ENCODE peak calls at places on chromosomes 7 and 10, in eight cellular contexts. T, F, Y, V, C, Q, I and P are unnamed samples.
A peak's percentile ranks its signal among the peaks of the same experiment; 100 is the strongest.

GRCh38 chr10:132421377-132422168 is 24.6 kb downstream of the PWWP2B start:
- DNase-seq in T (no peak), F (peak; percentile 76), Y (peak; percentile 78), V (no peak), C (peak; percentile 21), Q (peak; percentile 48), I (peak; percentile 90), P (no peak)

GRCh38 chr7:149097088-149097487 is 6.6 kb upstream of the ZNF786 start:
- DNase-seq in T (no peak), F (no peak), Y (no peak), V (no peak), C (no peak), Q (no peak), I (no peak), P (no peak)

GRCh38 chr7:135728136-135728669 is at the start of gene SLC13A4:
- DNase-seq in T (no peak), F (no peak), Y (no peak), V (peak; percentile 64), C (no peak), Q (no peak), I (no peak), P (no peak)

GRCh38 chr10:63491558-63492316 is 26.0 kb upstream of the JMJD1C start:
- DNase-seq in T (no peak), F (no peak), Y (no peak), V (no peak), C (no peak), Q (peak; percentile 78), I (no peak), P (peak; percentile 81)

GRCh38 chr10:117924820-117925219 is 121.9 kb downstream of the RAB11FIP2 start:
- DNase-seq in T (no peak), F (no peak), Y (no peak), V (no peak), C (no peak), Q (no peak), I (no peak), P (no peak)

GRCh38 chr10:74738052-74738451 is 88.3 kb upstream of the KAT6B start:
- DNase-seq in T (no peak), F (peak; percentile 15), Y (no peak), V (no peak), C (no peak), Q (no peak), I (no peak), P (no peak)

GRCh38 chr7:133009426-133009825 is 72.5 kb downstream of the CHCHD3 start:
- DNase-seq in T (no peak), F (no peak), Y (no peak), V (no peak), C (no peak), Q (no peak), I (no peak), P (no peak)

GRCh38 chr10:88168171-88169036 is 305.0 kb downstream of the PTEN start:
- DNase-seq in T (no peak), F (no peak), Y (no peak), V (no peak), C (no peak), Q (peak; percentile 55), I (no peak), P (no peak)

GRCh38 chr7:130951303-130951975 is 217.4 kb upstream of the KLF14 start:
- DNase-seq in T (no peak), F (no peak), Y (no peak), V (no peak), C (no peak), Q (no peak), I (no peak), P (no peak)

GRCh38 chr7:140678081-140678815 is 5.5 kb downstream of the ADCK2 start:
- DNase-seq in T (no peak), F (no peak), Y (no peak), V (no peak), C (no peak), Q (no peak), I (no peak), P (no peak)

GRCh38 chr10:90328896-90329295 is 528.9 kb downstream of the HTR7 start:
- DNase-seq in T (no peak), F (no peak), Y (no peak), V (no peak), C (no peak), Q (no peak), I (no peak), P (no peak)

GRCh38 chr7:94049615-94050014 is 45.5 kb upstream of the BET1 start:
- DNase-seq in T (no peak), F (peak; percentile 10), Y (no peak), V (no peak), C (no peak), Q (no peak), I (no peak), P (no peak)

GRCh38 chr7:81150951-81151361 is 232.1 kb upstream of the SEMA3C start:
- DNase-seq in T (no peak), F (no peak), Y (no peak), V (no peak), C (peak; percentile 22), Q (peak; percentile 76), I (no peak), P (peak; percentile 32)

GRCh38 chr10:61163403-61163802 is 219.4 kb upstream of the RHOBTB1 start:
- DNase-seq in T (no peak), F (no peak), Y (no peak), V (no peak), C (no peak), Q (no peak), I (no peak), P (peak; percentile 1)

GRCh38 chr7:117810642-117811512 is 62.4 kb downstream of the CTTNBP2 start:
- DNase-seq in T (no peak), F (no peak), Y (no peak), V (peak; percentile 80), C (no peak), Q (no peak), I (no peak), P (no peak)

GRCh38 chr10:82660983-82661382 is 786.0 kb downstream of the NRG3 start:
- DNase-seq in T (no peak), F (no peak), Y (no peak), V (no peak), C (no peak), Q (no peak), I (no peak), P (no peak)

GRCh38 chr10:44437837-44438752 is 53.2 kb upstream of the CXCL12 start:
- DNase-seq in T (no peak), F (peak; percentile 92), Y (no peak), V (no peak), C (no peak), Q (peak; percentile 64), I (no peak), P (no peak)

GRCh38 chr10:44467090-44467489 is 82.2 kb upstream of the CXCL12 start:
- DNase-seq in T (no peak), F (no peak), Y (no peak), V (no peak), C (no peak), Q (no peak), I (no peak), P (no peak)

GRCh38 chr7:132553031-132553430 is 23.2 kb downstream of the PLXNA4 start:
- DNase-seq in T (no peak), F (no peak), Y (no peak), V (no peak), C (no peak), Q (peak; percentile 87), I (no peak), P (no peak)

GRCh38 chr7:99437946-99438572 is 539 bp downstream of the PTCD1 start:
- DNase-seq in T (no peak), F (peak; percentile 16), Y (no peak), V (no peak), C (no peak), Q (no peak), I (no peak), P (no peak)

GRCh38 chr10:132665946-132666732 is 119.8 kb downstream of the NKX6-2 start:
- DNase-seq in T (peak; percentile 4), F (no peak), Y (no peak), V (no peak), C (no peak), Q (peak; percentile 94), I (no peak), P (peak; percentile 85)